ENCODE peak calls at places on chromosomes 1 and 21, in eight cellular contexts. L is AG04450; A is CD4-positive, alpha-beta T cell; N is neural progenitor cell; U is pancreas; W is CD4-positive, CD25-positive, alpha-beta regulatory T cell; B is naive thymus-derived CD4-positive, alpha-beta T cell; X is CD8-positive, alpha-beta memory T cell. S is an unnamed sample.

GRCh38 chr1:116826818-116827606 is 72.8 kb downstream of the CD2 start:
- DNase-seq in L (no peak), A (peak), N (no peak), U (no peak), W (no peak), B (peak), X (no peak), S (no peak)

GRCh38 chr1:53319296-53320101 is 8.4 kb downstream of the LRP8 start:
- DNase-seq in L (no peak), A (no peak), N (no peak), U (no peak), W (no peak), B (no peak), X (no peak), S (no peak)

GRCh38 chr21:37367758-37368535 is 1.4 kb downstream of the DYRK1A start:
- DNase-seq in L (no peak), A (peak), N (peak), U (peak), W (peak), B (peak), X (peak), S (no peak)

GRCh38 chr1:51559064-51559500 is 40.0 kb upstream of the EPS15 start:
- DNase-seq in L (no peak), A (no peak), N (no peak), U (no peak), W (no peak), B (no peak), X (no peak), S (no peak)

GRCh38 chr1:201898992-201899391 is 10.3 kb downstream of the SHISA4 start:
- DNase-seq in L (no peak), A (no peak), N (no peak), U (no peak), W (no peak), B (no peak), X (no peak), S (peak)

GRCh38 chr21:45074818-45075605 is 632 bp downstream of the ADARB1 start:
- DNase-seq in L (no peak), A (peak), N (peak), U (peak), W (no peak), B (no peak), X (no peak), S (no peak)

GRCh38 chr1:212285685-212286436 is 651 bp downstream of the PPP2R5A start:
- DNase-seq in L (no peak), A (peak), N (peak), U (peak), W (peak), B (peak), X (peak), S (peak)

GRCh38 chr1:246284021-246284420 is 223.1 kb downstream of the SMYD3 start:
- DNase-seq in L (peak), A (no peak), N (no peak), U (no peak), W (no peak), B (no peak), X (no peak), S (no peak)

GRCh38 chr1:2555634-2556276 is 416 bp upstream of the TNFRSF14 start:
- DNase-seq in L (no peak), A (peak), N (no peak), U (peak), W (peak), B (peak), X (peak), S (peak)

GRCh38 chr1:158248122-158248521 is 6.1 kb upstream of the CD1A start:
- DNase-seq in L (no peak), A (no peak), N (no peak), U (no peak), W (peak), B (peak), X (no peak), S (no peak)

GRCh38 chr1:54456921-54457529 is 50.8 kb upstream of the SSBP3 start:
- DNase-seq in L (no peak), A (no peak), N (no peak), U (no peak), W (no peak), B (no peak), X (no peak), S (no peak)

GRCh38 chr1:94954292-94955220 is 27.6 kb upstream of the CNN3 start:
- DNase-seq in L (no peak), A (no peak), N (peak), U (no peak), W (no peak), B (no peak), X (no peak), S (no peak)

GRCh38 chr1:107914144-107914543 is 50.8 kb downstream of the VAV3 start:
- DNase-seq in L (no peak), A (no peak), N (no peak), U (no peak), W (no peak), B (no peak), X (no peak), S (no peak)

GRCh38 chr1:98201640-98202039 is 280.8 kb upstream of the DPYD start:
- DNase-seq in L (peak), A (no peak), N (no peak), U (no peak), W (no peak), B (no peak), X (no peak), S (no peak)

GRCh38 chr1:42815938-42816599 is 853 bp upstream of the ERMAP start:
- DNase-seq in L (no peak), A (no peak), N (peak), U (no peak), W (no peak), B (peak), X (no peak), S (no peak)

GRCh38 chr21:43361493-43362296 is 65.2 kb downstream of the SIK1 start:
- DNase-seq in L (peak), A (peak), N (no peak), U (no peak), W (peak), B (peak), X (peak), S (no peak)

GRCh38 chr1:69414574-69414973 is 153.1 kb upstream of the LRRC7 start:
- DNase-seq in L (no peak), A (no peak), N (no peak), U (no peak), W (no peak), B (no peak), X (no peak), S (no peak)

GRCh38 chr1:155835548-155835947 is 21.5 kb downstream of the GON4L start:
- DNase-seq in L (no peak), A (no peak), N (peak), U (no peak), W (no peak), B (no peak), X (no peak), S (no peak)

GRCh38 chr1:232598837-232599177 is 31.1 kb downstream of the SIPA1L2 start:
- DNase-seq in L (no peak), A (no peak), N (no peak), U (no peak), W (no peak), B (no peak), X (no peak), S (no peak)

GRCh38 chr1:187999973-188000372 is 1171.2 kb downstream of the PLA2G4A start:
- DNase-seq in L (no peak), A (no peak), N (no peak), U (no peak), W (no peak), B (no peak), X (no peak), S (no peak)

GRCh38 chr1:198267921-198268320 is 111.1 kb downstream of the NEK7 start:
- DNase-seq in L (no peak), A (no peak), N (no peak), U (no peak), W (no peak), B (no peak), X (no peak), S (no peak)

GRCh38 chr1:160575112-160575664 is 4.1 kb downstream of the CD84 start:
- DNase-seq in L (no peak), A (no peak), N (no peak), U (no peak), W (no peak), B (no peak), X (no peak), S (no peak)

GRCh38 chr1:160112370-160112769 is 3.2 kb upstream of the ATP1A2 start:
- DNase-seq in L (no peak), A (no peak), N (no peak), U (no peak), W (no peak), B (no peak), X (no peak), S (no peak)

GRCh38 chr1:184272178-184272866 is 114.5 kb upstream of the C1orf21 start:
- DNase-seq in L (no peak), A (no peak), N (no peak), U (no peak), W (no peak), B (no peak), X (no peak), S (no peak)

GRCh38 chr1:94416901-94417701 is 1.1 kb upstream of the ABCD3 start:
- DNase-seq in L (peak), A (no peak), N (no peak), U (peak), W (no peak), B (no peak), X (no peak), S (peak)

GRCh38 chr1:10556430-10557005 is 81.8 kb downstream of the PEX14 start:
- DNase-seq in L (no peak), A (no peak), N (no peak), U (no peak), W (no peak), B (no peak), X (no peak), S (no peak)

GRCh38 chr1:48249868-48250267 is 27.4 kb downstream of the SLC5A9 start:
- DNase-seq in L (no peak), A (no peak), N (no peak), U (no peak), W (no peak), B (no peak), X (no peak), S (no peak)

GRCh38 chr1:11456970-11457369 is 22.0 kb upstream of the DISP3 start:
- DNase-seq in L (no peak), A (no peak), N (no peak), U (no peak), W (no peak), B (no peak), X (no peak), S (no peak)

GRCh38 chr21:34670220-34670961 is 1.6 kb downstream of the CLIC6 start:
- DNase-seq in L (no peak), A (no peak), N (peak), U (peak), W (no peak), B (no peak), X (no peak), S (no peak)

GRCh38 chr1:31669786-31670582 is 25.3 kb upstream of the PEF1 start:
- DNase-seq in L (no peak), A (peak), N (peak), U (peak), W (peak), B (peak), X (no peak), S (peak)

GRCh38 chr1:31670583-31670944 is 25.9 kb upstream of the PEF1 start:
- DNase-seq in L (no peak), A (no peak), N (no peak), U (no peak), W (no peak), B (no peak), X (no peak), S (no peak)

GRCh38 chr1:31671556-31672201 is 27.0 kb upstream of the PEF1 start:
- DNase-seq in L (no peak), A (no peak), N (no peak), U (no peak), W (no peak), B (no peak), X (no peak), S (no peak)

GRCh38 chr1:31669433-31669785 is 24.7 kb upstream of the PEF1 start:
- DNase-seq in L (no peak), A (no peak), N (no peak), U (no peak), W (no peak), B (no peak), X (no peak), S (no peak)

GRCh38 chr1:31671147-31671546 is 26.5 kb upstream of the PEF1 start:
- DNase-seq in L (no peak), A (no peak), N (no peak), U (no peak), W (no peak), B (no peak), X (no peak), S (no peak)
- H3K27ac ChIP-seq in L (no peak), A (no peak), N (no peak), U (no peak), W (no peak), B (no peak), X (no peak), S (no peak)

GRCh38 chr1:24321150-24321549 is 2.0 kb downstream of the GRHL3 start:
- DNase-seq in L (no peak), A (no peak), N (no peak), U (no peak), W (no peak), B (no peak), X (no peak), S (no peak)

GRCh38 chr1:24323281-24323680 is 4.1 kb downstream of the GRHL3 start:
- DNase-seq in L (no peak), A (no peak), N (no peak), U (no peak), W (no peak), B (no peak), X (no peak), S (no peak)

GRCh38 chr1:24322636-24323177 is 3.5 kb downstream of the GRHL3 start:
- DNase-seq in L (no peak), A (no peak), N (no peak), U (no peak), W (no peak), B (no peak), X (no peak), S (no peak)

GRCh38 chr1:24319962-24320361 is 805 bp downstream of the GRHL3 start:
- DNase-seq in L (no peak), A (no peak), N (no peak), U (no peak), W (no peak), B (no peak), X (no peak), S (no peak)

DNA sequence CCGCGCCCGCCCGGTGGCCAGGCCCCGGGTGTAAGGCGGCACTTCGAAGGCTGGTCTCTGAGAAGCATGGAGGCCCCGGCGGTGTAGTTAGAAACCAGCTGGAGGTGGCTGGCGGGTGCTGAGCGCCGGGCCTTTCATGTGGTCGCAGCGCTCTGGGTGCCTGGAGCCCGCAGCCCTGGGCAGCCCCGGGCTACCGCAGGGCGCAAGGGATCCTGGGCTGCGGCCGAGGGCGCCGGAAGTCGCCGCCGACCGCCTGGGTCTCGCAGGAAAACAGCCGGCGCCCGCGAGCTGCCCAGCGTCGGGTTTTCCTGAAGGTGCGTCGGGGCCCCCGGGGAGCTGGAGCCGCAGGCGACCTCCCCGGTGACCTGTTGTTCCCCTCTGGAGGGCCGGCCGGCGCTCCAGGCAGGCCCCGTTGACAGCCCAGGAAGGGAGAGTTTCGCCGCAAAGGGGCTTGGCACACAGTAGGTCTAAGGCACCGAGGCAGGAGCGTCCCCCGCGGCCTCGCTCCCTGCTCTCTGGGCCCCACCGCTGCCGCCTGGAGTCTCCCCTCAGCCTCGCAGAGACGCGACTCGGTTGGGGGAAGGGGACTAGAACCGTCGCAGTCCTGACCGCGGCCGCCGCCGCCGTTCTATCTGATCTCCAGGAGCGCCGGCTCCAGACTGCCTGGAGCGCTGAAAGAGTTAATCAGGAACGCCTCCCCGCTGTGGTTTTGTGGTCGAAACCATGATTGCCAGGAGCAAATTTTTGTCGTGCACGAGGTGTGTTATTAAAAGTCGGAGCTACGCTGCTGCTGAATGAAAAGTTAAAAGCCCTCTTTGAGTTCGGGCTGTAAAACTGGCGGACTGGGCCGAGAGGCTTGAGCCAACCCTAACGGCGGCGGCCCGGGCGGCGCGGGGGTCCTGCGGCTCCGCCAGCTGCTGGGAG is 2.8 kb downstream of the GRHL3 start:
- DNase-seq in L (peak), A (peak), N (peak), U (peak), W (peak), B (peak), X (peak), S (peak)
- H3K27ac ChIP-seq in L (peak), A (no peak), N (no peak), U (no peak), W (no peak), B (no peak), X (no peak), S (no peak)

GRCh38 chr21:38793060-38793459 is 12.7 kb upstream of the ETS2 start:
- DNase-seq in L (no peak), A (no peak), N (no peak), U (no peak), W (no peak), B (no peak), X (no peak), S (no peak)
- H3K27ac ChIP-seq in L (no peak), A (no peak), N (no peak), U (no peak), W (no peak), B (no peak), X (no peak), S (no peak)

GRCh38 chr1:24917327-24918074 is 12.6 kb downstream of the RUNX3 start:
- DNase-seq in L (no peak), A (no peak), N (no peak), U (no peak), W (no peak), B (no peak), X (no peak), S (no peak)
- H3K27ac ChIP-seq in L (peak), A (no peak), N (no peak), U (no peak), W (peak), B (peak), X (no peak), S (no peak)

DNA sequence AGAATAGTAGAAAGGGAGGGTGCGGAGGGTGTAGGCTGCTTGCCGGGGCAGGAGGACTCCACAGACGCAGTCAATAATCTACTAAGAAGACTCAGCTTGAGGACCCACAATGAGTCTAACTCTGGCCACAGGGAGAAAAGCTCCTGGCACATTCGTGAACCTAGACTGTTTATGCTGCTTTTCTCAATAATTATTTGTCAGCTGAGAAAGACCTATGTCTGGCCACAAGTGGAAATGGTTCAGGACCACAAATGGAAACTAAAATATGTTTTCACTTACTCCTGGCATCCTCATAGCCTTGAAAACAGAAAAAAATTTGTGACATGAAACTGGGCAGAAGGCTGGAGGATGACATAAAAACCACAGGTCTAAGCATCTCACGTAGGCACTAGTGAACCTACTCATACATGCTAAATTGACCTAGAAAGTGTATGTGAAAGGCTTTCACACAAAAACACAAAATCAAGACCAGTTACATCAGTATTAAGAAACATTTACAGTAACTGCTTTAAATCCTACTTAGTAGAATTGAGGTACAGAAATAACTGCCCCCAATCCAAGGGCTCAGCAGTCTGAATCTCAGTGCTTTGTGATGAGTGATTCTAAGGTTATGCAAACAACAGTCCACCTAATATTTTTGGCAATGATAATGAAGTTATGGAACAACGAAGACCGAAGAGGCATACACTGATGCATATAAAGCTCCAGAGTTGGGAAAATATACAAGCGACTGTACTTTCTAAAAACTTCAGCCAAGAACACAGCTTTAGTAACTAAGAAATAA is 159.5 kb downstream of the SLC45A1 start:
- DNase-seq in L (no peak), A (no peak), N (no peak), U (no peak), W (no peak), B (no peak), X (no peak), S (no peak)
- H3K27ac ChIP-seq in L (peak), A (no peak), N (peak), U (no peak), W (no peak), B (no peak), X (no peak), S (no peak)

GRCh38 chr1:59110287-59110686 is 186.6 kb upstream of the FGGY start:
- DNase-seq in L (no peak), A (no peak), N (no peak), U (no peak), W (no peak), B (no peak), X (no peak), S (no peak)

GRCh38 chr1:59107916-59108315 is 189.0 kb upstream of the FGGY start:
- DNase-seq in L (no peak), A (no peak), N (no peak), U (no peak), W (no peak), B (no peak), X (no peak), S (no peak)

GRCh38 chr1:59108481-59109317 is 188.2 kb upstream of the FGGY start:
- DNase-seq in L (no peak), A (no peak), N (no peak), U (no peak), W (no peak), B (no peak), X (no peak), S (no peak)

GRCh38 chr1:59105548-59106507 is 191.1 kb upstream of the FGGY start:
- DNase-seq in L (no peak), A (no peak), N (no peak), U (no peak), W (no peak), B (no peak), X (no peak), S (no peak)

GRCh38 chr1:59107516-59107915 is 189.4 kb upstream of the FGGY start:
- DNase-seq in L (no peak), A (no peak), N (no peak), U (no peak), W (no peak), B (no peak), X (no peak), S (no peak)
- H3K27ac ChIP-seq in L (no peak), A (no peak), N (no peak), U (no peak), W (no peak), B (no peak), X (no peak), S (no peak)

GRCh38 chr21:41425588-41425953 is 468 bp upstream of the MX1 start:
- DNase-seq in L (no peak), A (no peak), N (no peak), U (no peak), W (no peak), B (no peak), X (no peak), S (no peak)
- H3K27ac ChIP-seq in L (no peak), A (peak), N (no peak), U (no peak), W (peak), B (peak), X (peak), S (peak)

S was measured in lung.